ENCODE peak calls at places on chromosomes 2 and 18, in four cellular contexts. One of them, this sample, is unnamed.

GRCh38 chr2:234164499-234165409 is 114.3 kb downstream of the SPP2 start:
- DNase-seq in RWPE1: no peak
- DNase-seq in Caki2: no peak
- DNase-seq in lower lobe of right lung: no peak
- DNase-seq in this sample: peak; percentile 60

GRCh38 chr2:102082591-102083586 is 59.7 kb upstream of the IL1R1 start:
- DNase-seq in RWPE1: no peak
- DNase-seq in Caki2: peak; percentile 61
- DNase-seq in lower lobe of right lung: no peak
- DNase-seq in this sample: peak; percentile 64

GRCh38 chr2:64989982-64990614 is 899 bp downstream of the SLC1A4 start:
- DNase-seq in RWPE1: no peak
- DNase-seq in Caki2: no peak
- DNase-seq in lower lobe of right lung: no peak
- DNase-seq in this sample: no peak

GRCh38 chr2:224098473-224098872 is 59.4 kb upstream of the SERPINE2 start:
- DNase-seq in RWPE1: no peak
- DNase-seq in Caki2: no peak
- DNase-seq in lower lobe of right lung: no peak
- DNase-seq in this sample: no peak

GRCh38 chr18:49768051-49768391 is 45.3 kb downstream of the ACAA2 start:
- DNase-seq in RWPE1: peak; percentile 19
- DNase-seq in Caki2: peak; percentile 23
- DNase-seq in lower lobe of right lung: no peak
- DNase-seq in this sample: no peak

GRCh38 chr2:191696001-191696400 is 18.1 kb downstream of the NABP1 start:
- DNase-seq in RWPE1: no peak
- DNase-seq in Caki2: peak; percentile 51
- DNase-seq in lower lobe of right lung: no peak
- DNase-seq in this sample: no peak

GRCh38 chr2:68185541-68186164 is 28.0 kb downstream of the PNO1 start:
- DNase-seq in RWPE1: no peak
- DNase-seq in Caki2: no peak
- DNase-seq in lower lobe of right lung: peak; percentile 57
- DNase-seq in this sample: peak; percentile 60

GRCh38 chr2:96091141-96091710 is 25.1 kb downstream of the ADRA2B start:
- DNase-seq in RWPE1: no peak
- DNase-seq in Caki2: no peak
- DNase-seq in lower lobe of right lung: peak; percentile 17
- DNase-seq in this sample: no peak

GRCh38 chr2:26457241-26457666 is 20.7 kb downstream of the OTOF start:
- DNase-seq in RWPE1: no peak
- DNase-seq in Caki2: no peak
- DNase-seq in lower lobe of right lung: no peak
- DNase-seq in this sample: no peak

GRCh38 chr2:7057865-7058400 is 140.7 kb downstream of the RNF144A start:
- DNase-seq in RWPE1: no peak
- DNase-seq in Caki2: no peak
- DNase-seq in lower lobe of right lung: no peak
- DNase-seq in this sample: no peak

GRCh38 chr2:174334781-174335604 is at the start of gene SP9:
- DNase-seq in RWPE1: no peak
- DNase-seq in Caki2: no peak
- DNase-seq in lower lobe of right lung: no peak
- DNase-seq in this sample: peak; percentile 42

GRCh38 chr2:99729104-99729503 is 239.3 kb upstream of the REV1 start:
- DNase-seq in RWPE1: no peak
- DNase-seq in Caki2: no peak
- DNase-seq in lower lobe of right lung: no peak
- DNase-seq in this sample: no peak

GRCh38 chr2:175926272-175926671 is 75.8 kb downstream of the LNPK start:
- DNase-seq in RWPE1: no peak
- DNase-seq in Caki2: no peak
- DNase-seq in lower lobe of right lung: no peak
- DNase-seq in this sample: no peak

GRCh38 chr18:13625843-13626543 is 100.4 kb downstream of the FAM210A start:
- DNase-seq in RWPE1: no peak
- DNase-seq in Caki2: no peak
- DNase-seq in lower lobe of right lung: no peak
- DNase-seq in this sample: no peak

GRCh38 chr2:24400207-24400907 is 40.0 kb upstream of the ITSN2 start:
- DNase-seq in RWPE1: no peak
- DNase-seq in Caki2: no peak
- DNase-seq in lower lobe of right lung: no peak
- DNase-seq in this sample: no peak

GRCh38 chr18:40365526-40365925 is 1589.5 kb upstream of the PIK3C3 start:
- DNase-seq in RWPE1: no peak
- DNase-seq in Caki2: no peak
- DNase-seq in lower lobe of right lung: no peak
- DNase-seq in this sample: no peak

GRCh38 chr2:238970553-238971081 is 122.7 kb downstream of the TWIST2 start:
- DNase-seq in RWPE1: peak; percentile 77
- DNase-seq in Caki2: peak; percentile 37
- DNase-seq in lower lobe of right lung: peak; percentile 74
- DNase-seq in this sample: peak; percentile 51

GRCh38 chr2:172434821-172435607 is 7.6 kb downstream of the ITGA6 start:
- DNase-seq in RWPE1: no peak
- DNase-seq in Caki2: peak; percentile 21
- DNase-seq in lower lobe of right lung: no peak
- DNase-seq in this sample: peak; percentile 62

GRCh38 chr18:62179213-62179612 is 7.6 kb downstream of the PIGN start:
- DNase-seq in RWPE1: no peak
- DNase-seq in Caki2: no peak
- DNase-seq in lower lobe of right lung: no peak
- DNase-seq in this sample: no peak

GRCh38 chr2:239344857-239345216 is 56.0 kb downstream of the HDAC4 start:
- DNase-seq in RWPE1: no peak
- DNase-seq in Caki2: no peak
- DNase-seq in lower lobe of right lung: peak; percentile 65
- DNase-seq in this sample: no peak